ENCODE peak calls at places on chromosomes 7 and 10, in eight cellular contexts. X is stimulated activated CD4-positive, alpha-beta T cell treated with anti-CD3 and anti-CD28 coated beads, Interleukin-15, amount 100 ng/mL, for 48 hours; F is NCI-H1417 treated with DMSO at 0.1 percent for 48 hours; S is Ammon's horn; B is RCC 7860; K is H7; Y is AG09309; E is NCI-H2081. I is an unnamed sample.

GRCh38 chr7:124856299-124856888 is 73.2 kb downstream of the POT1 start:
- DNase-seq in Y (peak; percentile 8), X (no peak), S (peak; percentile 33), K (peak; percentile 7), E (peak; percentile 52), F (peak; percentile 25), B (peak; percentile 33), I (peak; percentile 37)

GRCh38 chr10:8975535-8975934 is 921.0 kb downstream of the GATA3 start:
- DNase-seq in B (no peak), S (no peak), F (no peak), Y (no peak), E (no peak), K (no peak), X (no peak), I (no peak)

GRCh38 chr7:27764109-27764508 is 24.1 kb downstream of the TAX1BP1 start:
- DNase-seq in X (no peak), Y (no peak), K (no peak), E (no peak), F (no peak), S (no peak), B (no peak), I (no peak)

GRCh38 chr10:106711313-106711906 is 453.1 kb downstream of the SORCS1 start:
- DNase-seq in X (peak; percentile 5), S (peak; percentile 38), B (peak; percentile 24), Y (no peak), E (no peak), F (no peak), K (peak; percentile 66), I (peak; percentile 46)

GRCh38 chr7:46179211-46179610 is 258.1 kb upstream of the IGFBP3 start:
- DNase-seq in X (no peak), Y (no peak), E (no peak), F (no peak), S (no peak), K (no peak), B (no peak), I (no peak)

GRCh38 chr7:37234334-37234733 is 214.3 kb downstream of the ELMO1 start:
- DNase-seq in F (no peak), S (no peak), K (peak; percentile 6), E (no peak), X (no peak), B (no peak), Y (no peak), I (no peak)

GRCh38 chr7:74069790-74070618 is 13.6 kb upstream of the LIMK1 start:
- DNase-seq in K (peak; percentile 52), Y (no peak), F (no peak), B (no peak), S (no peak), E (no peak), X (no peak), I (no peak)

GRCh38 chr7:140898794-140899548 is 25.8 kb downstream of the BRAF start:
- DNase-seq in K (no peak), S (no peak), Y (no peak), E (no peak), X (no peak), F (no peak), B (no peak), I (no peak)

GRCh38 chr10:11225935-11226334 is 208.3 kb downstream of the CELF2 start:
- DNase-seq in E (no peak), Y (no peak), S (no peak), K (no peak), B (no peak), F (no peak), X (peak; percentile 69), I (no peak)

GRCh38 chr10:1569208-1569607 is 168.1 kb downstream of the ADARB2 start:
- DNase-seq in K (no peak), E (no peak), F (no peak), S (no peak), X (no peak), Y (no peak), B (no peak), I (no peak)

GRCh38 chr10:95745487-95745886 is 10.5 kb upstream of the ENTPD1 start:
- DNase-seq in S (no peak), B (no peak), Y (no peak), X (no peak), E (no peak), F (no peak), K (no peak), I (no peak)

GRCh38 chr7:111855842-111856227 is 293.5 kb upstream of the IMMP2L start:
- DNase-seq in B (no peak), E (peak; percentile 58), X (no peak), Y (no peak), S (peak; percentile 65), F (no peak), K (peak; percentile 32), I (peak; percentile 51)

GRCh38 chr7:148527717-148528168 is 62.8 kb upstream of the C7orf33 start:
- DNase-seq in F (no peak), Y (peak; percentile 63), B (peak; percentile 55), S (peak; percentile 65), E (peak; percentile 34), X (peak; percentile 90), K (peak; percentile 72), I (peak; percentile 81)

GRCh38 chr10:18312385-18313145 is 172.3 kb downstream of the CACNB2 start:
- DNase-seq in F (no peak), B (peak; percentile 25), X (no peak), S (peak; percentile 45), K (peak; percentile 27), E (peak; percentile 48), Y (peak; percentile 11), I (peak; percentile 64)

GRCh38 chr10:116300477-116301034 is 23.7 kb upstream of the CCDC172 start:
- DNase-seq in F (no peak), B (no peak), S (no peak), X (no peak), K (no peak), Y (no peak), E (no peak), I (no peak)

GRCh38 chr7:142355328-142355727 is 97.5 kb upstream of the PRSS58 start:
- DNase-seq in B (no peak), X (no peak), F (no peak), Y (peak; percentile 24), K (no peak), E (no peak), S (peak; percentile 61), I (no peak)

GRCh38 chr7:133051066-133051465 is 30.8 kb downstream of the CHCHD3 start:
- DNase-seq in K (peak; percentile 22), E (no peak), Y (no peak), F (no peak), S (peak; percentile 39), X (no peak), B (no peak), I (peak; percentile 61)

GRCh38 chr10:4083509-4084003 is 298.5 kb upstream of the KLF6 start:
- DNase-seq in K (no peak), X (no peak), F (no peak), B (no peak), S (no peak), E (no peak), Y (no peak), I (peak; percentile 61)

GRCh38 chr10:13707156-13707881 is 120.6 kb downstream of the PRPF18 start:
- DNase-seq in X (no peak), B (no peak), E (no peak), K (peak; percentile 74), S (peak; percentile 84), F (no peak), Y (peak; percentile 80), I (no peak)

GRCh38 chr7:131511774-131512535 is 44.5 kb downstream of the PODXL start:
- DNase-seq in E (no peak), B (no peak), K (no peak), X (no peak), S (no peak), Y (no peak), F (no peak), I (no peak)

GRCh38 chr10:34815174-34816066 is at the start of gene PARD3:
- DNase-seq in S (peak; percentile 63), K (peak; percentile 97), X (no peak), B (peak; percentile 49), F (no peak), Y (no peak), E (peak; percentile 57), I (peak; percentile 95)

GRCh38 chr10:61781969-61782403 is 119.3 kb downstream of the CABCOCO1 start:
- DNase-seq in F (no peak), S (no peak), Y (no peak), K (no peak), B (peak; percentile 45), X (no peak), E (no peak), I (no peak)

GRCh38 chr10:63910806-63911205 is 389.6 kb downstream of the REEP3 start:
- DNase-seq in E (no peak), Y (no peak), S (no peak), X (no peak), B (no peak), K (no peak), F (no peak), I (no peak)